ENCODE peak calls at places on chromosomes 4 and X, in seven cellular contexts. M is HuH-7; Q is dermis microvascular lymphatic vessel endothelial cell; Z is nephron progenitor cell; X is Peyer's patch; W is H4; R is stimulated activated CD4-positive, alpha-beta T cell treated with anti-CD3 and anti-CD28 coated beads, TNF-alpha, amount 100 ng/mL, for 4 hours. I is an unnamed sample.

GRCh38 chr4:81215219-81215892 is at the start of gene PRKG2:
- DNase-seq in M (no peak), R (no peak), Q (no peak), W (no peak), Z (peak; percentile 51), X (no peak), I (peak; percentile 24)

GRCh38 chrX:34873500-34874225 is 68.9 kb upstream of the FAM47B start:
- DNase-seq in Z (no peak), W (peak; percentile 10), Q (no peak), X (no peak), R (no peak), M (no peak), I (no peak)

GRCh38 chr4:184826315-184827266 is 823 bp upstream of the ACSL1 start:
- DNase-seq in W (no peak), X (peak; percentile 51), Q (peak; percentile 29), R (no peak), M (no peak), Z (peak; percentile 46), I (no peak)

GRCh38 chr4:143357161-143357845 is 20.6 kb downstream of the GAB1 start:
- DNase-seq in Q (no peak), X (no peak), R (no peak), W (no peak), Z (no peak), M (no peak), I (no peak)

GRCh38 chrX:31590581-31591113 is 518.8 kb upstream of the FTHL17 start:
- DNase-seq in X (no peak), Z (no peak), R (no peak), Q (peak; percentile 49), W (peak; percentile 73), M (no peak), I (no peak)

GRCh38 chr4:68719075-68719473 is 48.6 kb upstream of the UGT2B15 start:
- DNase-seq in R (no peak), Z (no peak), Q (no peak), W (no peak), X (no peak), M (no peak), I (no peak)

GRCh38 chr4:123661080-123661737 is 264.6 kb downstream of the SPRY1 start:
- DNase-seq in Z (no peak), M (no peak), Q (peak; percentile 42), R (no peak), X (no peak), W (no peak), I (peak; percentile 23)

GRCh38 chrX:27751976-27752375 is 55.8 kb upstream of the MAGEB10 start:
- DNase-seq in W (no peak), Z (no peak), X (no peak), Q (peak; percentile 0), R (no peak), M (no peak), I (no peak)

GRCh38 chr4:177596035-177596434 is 153.8 kb upstream of the AGA start:
- DNase-seq in X (no peak), R (no peak), W (peak; percentile 84), Q (peak; percentile 26), Z (no peak), M (no peak), I (peak; percentile 50)

GRCh38 chr4:105624530-105624929 is 72.1 kb downstream of the ARHGEF38 start:
- DNase-seq in Z (no peak), X (no peak), M (no peak), R (no peak), Q (no peak), W (peak; percentile 53), I (no peak)

GRCh38 chrX:123169247-123169901 is 14.7 kb upstream of the GRIA3 start:
- DNase-seq in R (no peak), M (no peak), W (no peak), Q (no peak), X (no peak), Z (no peak), I (no peak)

GRCh38 chr4:183632689-183633088 is 26.3 kb downstream of the RWDD4 start:
- DNase-seq in Q (no peak), Z (no peak), M (no peak), R (no peak), X (no peak), W (no peak), I (no peak)

GRCh38 chr4:123825596-123826291 is 429.1 kb downstream of the SPRY1 start:
- DNase-seq in R (no peak), X (no peak), Q (peak; percentile 18), W (no peak), M (no peak), Z (no peak), I (no peak)

GRCh38 chrX:1112321-1112720 is 100.1 kb downstream of the CRLF2 start:
- DNase-seq in Z (no peak), M (no peak), X (no peak), Q (no peak), W (no peak), R (no peak), I (no peak)

GRCh38 chr4:25857403-25857802 is 5.4 kb downstream of the SEL1L3 start:
- DNase-seq in R (no peak), W (no peak), Q (no peak), X (no peak), Z (no peak), M (no peak), I (no peak)

GRCh38 chr4:146342600-146343192 is 128.4 kb downstream of the REELD1 start:
- DNase-seq in Q (peak; percentile 62), X (no peak), Z (peak; percentile 5), W (no peak), M (peak; percentile 12), R (no peak), I (no peak)

GRCh38 chr4:57303012-57303751 is 193.0 kb upstream of the IGFBP7 start:
- DNase-seq in M (no peak), R (no peak), X (no peak), W (no peak), Q (peak; percentile 5), Z (no peak), I (no peak)

GRCh38 chrX:40414335-40414734 is 166.4 kb upstream of the ATP6AP2 start:
- DNase-seq in X (no peak), M (no peak), W (no peak), R (no peak), Z (no peak), Q (no peak), I (no peak)

I was measured in iPS-NIHi11.